ENCODE peak calls at places on chromosome 14, in six cellular contexts. W is brain microvascular endothelial cell, Z is left ventricle myocardium inferior, U is tibial artery, J is spleen, L is lung. D is an unnamed sample.

GRCh38 chr14:31510222-31510621 is 22.4 kb upstream of the GPR33 start:
- DNase-seq in W (no peak), Z (no peak), U (no peak), J (no peak), L (no peak), D (peak)

GRCh38 chr14:95095991-95096390 is 61.3 kb downstream of the DICER1 start:
- DNase-seq in W (no peak), Z (no peak), U (no peak), J (no peak), L (no peak), D (no peak)

GRCh38 chr14:67536087-67536486 is 3.0 kb downstream of the PLEKHH1 start:
- DNase-seq in W (no peak), Z (no peak), U (no peak), J (no peak), L (no peak), D (no peak)

GRCh38 chr14:74065746-74066575 is 18.3 kb downstream of the ALDH6A1 start:
- DNase-seq in W (no peak), Z (no peak), U (no peak), J (no peak), L (no peak), D (no peak)

GRCh38 chr14:105072892-105073719 is 7.9 kb upstream of the GPR132 start:
- DNase-seq in W (no peak), Z (no peak), U (no peak), J (peak), L (no peak), D (no peak)

GRCh38 chr14:74572829-74573360 is 39.1 kb downstream of the LTBP2 start:
- DNase-seq in W (peak), Z (no peak), U (no peak), J (no peak), L (no peak), D (no peak)

GRCh38 chr14:104135121-104135903 is 3.1 kb upstream of the KIF26A start:
- DNase-seq in W (no peak), Z (peak), U (no peak), J (peak), L (no peak), D (no peak)

GRCh38 chr14:88321692-88322504 is 1.2 kb downstream of the KCNK10 start:
- DNase-seq in W (no peak), Z (no peak), U (no peak), J (no peak), L (no peak), D (no peak)

GRCh38 chr14:21308479-21309237 is 28.8 kb downstream of the RPGRIP1 start:
- DNase-seq in W (peak), Z (peak), U (peak), J (peak), L (peak), D (no peak)

GRCh38 chr14:56195219-56195618 is 77.0 kb downstream of the PELI2 start:
- DNase-seq in W (no peak), Z (no peak), U (no peak), J (no peak), L (no peak), D (no peak)

GRCh38 chr14:78446807-78447206 is 276.6 kb downstream of the NRXN3 start:
- DNase-seq in W (peak), Z (no peak), U (no peak), J (no peak), L (no peak), D (no peak)

GRCh38 chr14:100826371-100827139 is 637 bp downstream of the MEG3 start:
- DNase-seq in W (no peak), Z (no peak), U (no peak), J (peak), L (no peak), D (no peak)

GRCh38 chr14:62662811-62663477 is 382.3 kb downstream of the KCNH5 start:
- DNase-seq in W (no peak), Z (no peak), U (no peak), J (no peak), L (no peak), D (no peak)

GRCh38 chr14:73492661-73493060 is 1.9 kb downstream of the RIOX1 start:
- DNase-seq in W (no peak), Z (no peak), U (no peak), J (no peak), L (no peak), D (no peak)

GRCh38 chr14:64541261-64541970 is 875 bp downstream of the HSPA2 start:
- DNase-seq in W (no peak), Z (peak), U (no peak), J (peak), L (no peak), D (no peak)

GRCh38 chr14:64504897-64505771 is 564 bp downstream of the ZBTB1 start:
- DNase-seq in W (peak), Z (peak), U (peak), J (peak), L (peak), D (peak)

GRCh38 chr14:39426605-39427004 is 5.6 kb downstream of the FBXO33 start:
- DNase-seq in W (peak), Z (no peak), U (no peak), J (no peak), L (no peak), D (peak)

GRCh38 chr14:105193916-105194782 is 13.0 kb upstream of the NUDT14 start:
- DNase-seq in W (no peak), Z (no peak), U (no peak), J (no peak), L (no peak), D (no peak)

GRCh38 chr14:105378873-105379685 is 19.3 kb upstream of the TEX22 start:
- DNase-seq in W (no peak), Z (no peak), U (no peak), J (no peak), L (no peak), D (no peak)

GRCh38 chr14:72582582-72582981 is 311.3 kb downstream of the DPF3 start:
- DNase-seq in W (no peak), Z (no peak), U (no peak), J (no peak), L (no peak), D (no peak)

GRCh38 chr14:51653096-51653814 is 1.5 kb downstream of the FRMD6 start:
- DNase-seq in W (no peak), Z (no peak), U (no peak), J (no peak), L (no peak), D (no peak)

GRCh38 chr14:101508948-101509729 is 52.2 kb upstream of the DIO3 start:
- DNase-seq in W (no peak), Z (peak), U (peak), J (peak), L (no peak), D (no peak)

GRCh38 chr14:92787554-92787953 is 6.6 kb upstream of the GOLGA5 start:
- DNase-seq in W (no peak), Z (no peak), U (no peak), J (no peak), L (no peak), D (no peak)

GRCh38 chr14:92783813-92784431 is 10.2 kb upstream of the GOLGA5 start:
- DNase-seq in W (peak), Z (no peak), U (peak), J (no peak), L (no peak), D (peak)

GRCh38 chr14:92789457-92790089 is 4.5 kb upstream of the GOLGA5 start:
- DNase-seq in W (no peak), Z (no peak), U (no peak), J (no peak), L (no peak), D (no peak)

GRCh38 chr14:92786427-92786756 is 7.7 kb upstream of the GOLGA5 start:
- DNase-seq in W (no peak), Z (no peak), U (no peak), J (no peak), L (no peak), D (no peak)

DNA sequence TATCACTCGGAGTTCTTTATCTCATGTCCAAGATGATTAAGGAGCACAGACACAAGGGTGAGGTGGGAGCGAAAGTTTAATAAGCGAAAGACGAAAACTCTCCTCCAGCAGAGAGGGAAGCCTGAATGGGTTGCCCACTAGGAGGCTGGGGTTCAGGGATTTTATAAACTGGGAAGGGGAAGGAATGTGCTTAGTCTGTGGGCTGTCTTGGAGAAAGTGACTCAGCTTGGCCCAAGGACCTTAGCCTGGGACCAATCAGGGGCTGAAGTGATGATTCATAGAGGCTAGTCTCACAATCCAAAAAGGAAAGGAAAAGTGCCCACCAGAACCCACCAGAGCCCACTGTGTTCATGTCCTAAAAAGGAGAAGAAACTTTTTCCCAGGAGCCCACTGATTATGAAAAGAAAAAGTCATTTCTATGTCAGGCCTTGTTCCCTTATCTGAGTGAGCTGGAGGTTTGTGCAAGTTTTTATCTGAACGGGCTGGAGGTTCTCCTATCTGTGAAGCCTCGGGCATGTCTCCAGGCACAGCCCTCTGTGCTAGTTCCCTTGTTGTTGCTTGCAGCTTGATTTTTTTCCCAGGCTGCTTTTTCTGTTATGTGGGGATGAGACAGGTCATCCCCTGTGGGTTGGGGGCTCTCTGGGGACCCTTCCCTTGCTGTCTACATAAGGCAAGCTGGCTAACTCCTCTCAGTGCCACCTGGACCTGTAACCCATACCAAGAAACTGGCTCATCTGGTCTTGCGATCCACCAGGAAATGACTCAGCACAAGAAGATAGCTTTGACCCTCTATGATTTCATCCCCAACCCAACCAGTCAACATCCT is 8.3 kb upstream of the GOLGA5 start:
- DNase-seq in W (peak), Z (peak), U (no peak), J (no peak), L (no peak), D (peak)
- TF ChIP-seq CTCF in W (peak), Z (no peak), U (no peak), J (no peak), L (no peak), D (peak)

DNA sequence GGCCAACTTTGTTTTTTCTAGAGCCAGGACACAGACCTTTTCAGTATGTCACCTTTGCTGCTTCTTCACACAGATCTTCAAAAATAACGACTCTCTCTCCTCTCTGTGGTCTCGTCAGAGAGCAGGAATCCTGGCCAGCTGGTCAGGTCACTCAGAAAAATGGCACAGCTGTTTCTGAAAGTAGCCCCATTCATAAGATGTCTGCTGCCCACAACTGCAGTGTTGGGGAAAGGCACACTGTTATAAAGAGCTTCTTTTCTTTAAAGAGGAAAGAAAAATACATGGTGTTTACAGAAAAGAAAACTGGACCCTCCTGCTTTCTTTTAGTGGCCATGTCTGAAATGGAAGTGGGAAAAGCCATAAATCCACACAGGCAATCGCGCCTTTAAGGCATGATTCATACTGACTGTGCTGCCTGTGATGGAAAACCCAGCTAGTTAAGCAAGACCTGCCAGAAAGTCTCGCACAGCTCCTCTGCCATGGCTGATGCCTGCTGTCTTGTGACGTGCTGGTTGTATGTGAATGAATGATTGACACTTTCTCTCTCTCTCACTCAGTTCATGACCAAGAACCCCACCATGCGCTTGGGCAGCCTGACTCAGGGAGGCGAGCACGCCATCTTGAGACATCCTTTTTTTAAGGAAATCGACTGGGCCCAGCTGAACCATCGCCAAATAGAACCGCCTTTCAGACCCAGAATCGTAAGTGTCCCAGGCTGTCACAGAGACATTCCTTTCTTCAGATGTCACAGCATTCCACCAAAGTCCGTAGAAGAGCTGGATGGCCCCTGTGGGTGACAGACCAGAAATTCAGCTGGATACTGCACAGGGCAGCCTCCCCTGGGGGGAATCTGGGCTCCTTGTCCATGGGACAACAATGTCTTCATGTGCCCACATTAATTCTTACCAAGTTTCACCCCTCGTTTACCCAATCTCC is 147.9 kb upstream of the HIF1A start:
- DNase-seq in W (peak), Z (no peak), U (peak), J (no peak), L (no peak), D (peak)
- H3K4me3 ChIP-seq in W (no peak), Z (no peak), U (peak), J (no peak), L (no peak), D (no peak)

GRCh38 chr14:102805454-102805891 is 28.2 kb downstream of the TRAF3 start:
- DNase-seq in W (peak), Z (no peak), U (peak), J (no peak), L (no peak), D (peak)
- TF ChIP-seq CTCF in W (peak), Z (no peak), U (no peak), J (no peak), L (no peak), D (peak)

GRCh38 chr14:70811065-70811464 is 1.8 kb upstream of the MAP3K9 start:
- DNase-seq in W (no peak), Z (no peak), U (no peak), J (no peak), L (no peak), D (no peak)
- H3K4me3 ChIP-seq in W (no peak), Z (no peak), U (no peak), J (no peak), L (no peak), D (no peak)

GRCh38 chr14:79586401-79586800 is 624.9 kb downstream of the DIO2 start:
- DNase-seq in W (no peak), Z (no peak), U (no peak), J (no peak), L (peak), D (no peak)

GRCh38 chr14:79587194-79587593 is 624.1 kb downstream of the DIO2 start:
- DNase-seq in W (no peak), Z (no peak), U (no peak), J (no peak), L (no peak), D (no peak)

GRCh38 chr14:79585845-79586244 is 625.5 kb downstream of the DIO2 start:
- DNase-seq in W (peak), Z (no peak), U (no peak), J (no peak), L (no peak), D (no peak)

GRCh38 chr14:79583738-79584405 is 627.4 kb downstream of the DIO2 start:
- DNase-seq in W (peak), Z (no peak), U (no peak), J (no peak), L (no peak), D (peak)

DNA sequence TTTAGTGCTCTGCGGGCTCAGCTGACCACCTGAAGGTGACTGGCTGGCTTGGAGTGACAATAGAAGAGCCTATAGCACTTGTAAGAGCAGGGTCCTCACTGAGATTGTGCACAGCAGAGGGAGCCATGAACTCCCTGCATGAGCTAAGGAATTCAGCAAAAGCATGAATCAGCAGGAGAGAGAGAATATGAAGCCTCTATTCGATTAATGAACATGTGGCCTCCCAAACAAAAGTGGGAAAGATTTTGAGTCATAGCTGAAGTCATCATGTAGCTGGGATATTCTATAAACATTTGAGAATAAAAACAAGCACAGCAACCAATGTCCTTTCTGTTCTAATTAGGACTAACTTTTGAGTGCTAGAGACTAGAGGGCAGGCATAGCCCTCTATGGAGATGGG is 626.6 kb downstream of the DIO2 start:
- DNase-seq in W (peak), Z (no peak), U (no peak), J (no peak), L (no peak), D (peak)
- TF ChIP-seq CTCF in W (peak), Z (no peak), U (no peak), J (no peak), L (no peak), D (peak)

DNA sequence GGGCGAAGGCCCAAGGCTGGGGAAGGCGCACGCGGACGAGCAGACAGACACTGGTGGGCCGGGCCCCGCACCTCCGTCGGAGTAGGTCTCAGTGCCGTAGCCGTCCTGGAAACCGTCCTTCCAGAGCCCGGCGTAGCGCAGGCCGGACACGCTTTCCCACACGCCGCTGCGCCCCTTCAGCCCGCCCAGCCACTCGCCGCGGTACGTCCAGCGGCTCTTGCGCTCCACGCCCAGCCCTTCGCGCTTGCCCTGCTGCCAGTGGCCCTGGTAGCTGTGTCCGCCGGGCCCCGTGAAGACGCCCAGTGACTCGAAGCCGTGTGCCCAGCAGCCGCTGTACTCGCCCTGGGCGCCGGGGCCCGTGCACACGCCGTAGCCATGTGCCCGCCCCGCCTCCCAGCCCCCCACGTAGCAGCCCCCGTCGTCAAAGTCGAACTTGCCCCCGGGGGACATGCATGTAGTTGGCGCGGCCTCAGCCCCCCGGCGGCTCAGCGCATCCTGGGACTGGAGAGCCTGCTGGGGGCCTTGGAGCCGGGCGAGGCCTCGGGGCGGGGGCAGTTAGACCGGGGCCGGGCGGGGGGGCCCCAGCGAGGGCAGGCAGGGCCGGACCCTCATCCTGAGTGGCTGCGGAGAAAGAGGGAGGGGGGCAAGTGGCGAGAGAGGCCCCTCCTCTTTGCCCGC is 1.4 kb downstream of the JPH4 start:
- DNase-seq in W (no peak), Z (no peak), U (no peak), J (no peak), L (no peak), D (no peak)
- H3K4me3 ChIP-seq in W (no peak), Z (peak), U (peak), J (peak), L (peak), D (no peak)

D was measured in AG09309.